ENCODE peak calls at places on chromosome 15, in ten cellular contexts. D, U, K, H, Y, O, E, R, T and J are unnamed samples.

GRCh38 chr15:101496198-101496986 is 6.9 kb upstream of the PCSK6 start:
- DNase-seq in D (no peak), K (no peak), T (no peak), U (no peak), O (no peak), Y (no peak), H (no peak), R (no peak), E (no peak), J (no peak)

GRCh38 chr15:55587321-55588069 is 650 bp downstream of the PYGO1 start:
- DNase-seq in D (peak; percentile 33), K (peak; percentile 12), Y (no peak), O (peak; percentile 30), H (no peak), R (peak; percentile 80), T (peak; percentile 51), U (peak; percentile 70), E (no peak), J (peak; percentile 15)

GRCh38 chr15:82540055-82540983 is at the start of gene RPS17:
- DNase-seq in T (peak; percentile 97), O (peak; percentile 99), H (peak; percentile 91), K (peak; percentile 99), D (peak; percentile 99), Y (peak; percentile 100), R (peak; percentile 99), U (peak; percentile 93), E (peak; percentile 94), J (peak; percentile 100)

GRCh38 chr15:99324082-99324620 is 72.9 kb downstream of the LRRC28 start:
- DNase-seq in H (peak; percentile 21), K (no peak), R (no peak), O (peak; percentile 84), D (no peak), Y (no peak), U (peak; percentile 95), T (peak; percentile 23), E (no peak), J (no peak)

GRCh38 chr15:43974852-43975251 is 148.1 kb downstream of the WDR76 start:
- DNase-seq in U (peak; percentile 39), E (no peak), T (no peak), R (peak; percentile 75), Y (no peak), O (no peak), K (no peak), D (no peak), H (no peak), J (no peak)

GRCh38 chr15:77019476-77020331 is 24.8 kb downstream of the PSTPIP1 start:
- DNase-seq in E (peak; percentile 12), T (no peak), H (no peak), D (no peak), U (peak; percentile 46), R (no peak), O (no peak), K (no peak), Y (peak; percentile 3), J (peak; percentile 55)

GRCh38 chr15:81752149-81752942 is 293.5 kb downstream of the MEX3B start:
- DNase-seq in Y (no peak), D (peak; percentile 28), H (no peak), E (peak; percentile 28), R (peak; percentile 83), O (peak; percentile 56), K (no peak), T (peak; percentile 51), U (peak; percentile 3), J (no peak)

GRCh38 chr15:73818308-73818985 is 54.9 kb upstream of the TBC1D21 start:
- DNase-seq in H (no peak), Y (no peak), T (no peak), R (no peak), U (no peak), O (no peak), K (no peak), E (no peak), D (no peak), J (no peak)

GRCh38 chr15:101542306-101543025 is 53.0 kb upstream of the PCSK6 start:
- DNase-seq in T (no peak), R (no peak), K (no peak), D (no peak), O (no peak), Y (peak; percentile 39), U (no peak), H (no peak), E (no peak), J (peak; percentile 29)

GRCh38 chr15:73686781-73687256 is 2.6 kb downstream of the CD276 start:
- DNase-seq in T (no peak), O (peak; percentile 71), Y (no peak), E (no peak), U (peak; percentile 95), K (no peak), H (no peak), R (no peak), D (no peak), J (no peak)